ENCODE peak calls at places on chromosomes 1 and 21, in eight cellular contexts. One of them, this sample, is unnamed.

GRCh38 chr1:147562819-147563218 is 21.5 kb downstream of the BCL9 start:
- DNase-seq in hepatocyte: no peak
- DNase-seq in epithelial cell of proximal tubule: no peak
- DNase-seq in bronchial epithelial cell: no peak
- DNase-seq in uterus: no peak
- DNase-seq in esophagus squamous epithelium: no peak
- DNase-seq in adrenal gland: no peak
- DNase-seq in OCI-LY7: no peak
- DNase-seq in this sample: no peak

GRCh38 chr1:32767156-32767555 is 50.0 kb downstream of the YARS1 start:
- DNase-seq in hepatocyte: no peak
- DNase-seq in epithelial cell of proximal tubule: no peak
- DNase-seq in bronchial epithelial cell: no peak
- DNase-seq in uterus: no peak
- DNase-seq in esophagus squamous epithelium: no peak
- DNase-seq in adrenal gland: no peak
- DNase-seq in OCI-LY7: no peak
- DNase-seq in this sample: no peak

GRCh38 chr21:28781602-28782274 is 210.9 kb downstream of the LTN1 start:
- DNase-seq in hepatocyte: peak
- DNase-seq in epithelial cell of proximal tubule: no peak
- DNase-seq in bronchial epithelial cell: peak
- DNase-seq in uterus: no peak
- DNase-seq in esophagus squamous epithelium: no peak
- DNase-seq in adrenal gland: no peak
- DNase-seq in OCI-LY7: peak
- DNase-seq in this sample: peak

GRCh38 chr1:34771573-34771972 is 9.4 kb upstream of the GJB3 start:
- DNase-seq in hepatocyte: no peak
- DNase-seq in epithelial cell of proximal tubule: no peak
- DNase-seq in bronchial epithelial cell: no peak
- DNase-seq in uterus: no peak
- DNase-seq in esophagus squamous epithelium: no peak
- DNase-seq in adrenal gland: no peak
- DNase-seq in OCI-LY7: no peak
- DNase-seq in this sample: no peak

GRCh38 chr1:212089560-212090163 is 54.1 kb downstream of the DTL start:
- DNase-seq in hepatocyte: no peak
- DNase-seq in epithelial cell of proximal tubule: no peak
- DNase-seq in bronchial epithelial cell: no peak
- DNase-seq in uterus: no peak
- DNase-seq in esophagus squamous epithelium: no peak
- DNase-seq in adrenal gland: no peak
- DNase-seq in OCI-LY7: peak
- DNase-seq in this sample: no peak

GRCh38 chr1:15966081-15966955 is 9.6 kb downstream of the ZBTB17 start:
- DNase-seq in hepatocyte: no peak
- DNase-seq in epithelial cell of proximal tubule: no peak
- DNase-seq in bronchial epithelial cell: peak
- DNase-seq in uterus: no peak
- DNase-seq in esophagus squamous epithelium: no peak
- DNase-seq in adrenal gland: no peak
- DNase-seq in OCI-LY7: peak
- DNase-seq in this sample: peak

GRCh38 chr1:30385246-30385940 is 338.0 kb downstream of the MATN1 start:
- DNase-seq in hepatocyte: no peak
- DNase-seq in epithelial cell of proximal tubule: no peak
- DNase-seq in bronchial epithelial cell: no peak
- DNase-seq in uterus: peak
- DNase-seq in esophagus squamous epithelium: no peak
- DNase-seq in adrenal gland: no peak
- DNase-seq in OCI-LY7: no peak
- DNase-seq in this sample: no peak

GRCh38 chr21:41616063-41616591 is 108.2 kb upstream of the TMPRSS2 start:
- DNase-seq in hepatocyte: no peak
- DNase-seq in epithelial cell of proximal tubule: no peak
- DNase-seq in bronchial epithelial cell: no peak
- DNase-seq in uterus: no peak
- DNase-seq in esophagus squamous epithelium: no peak
- DNase-seq in adrenal gland: no peak
- DNase-seq in OCI-LY7: no peak
- DNase-seq in this sample: no peak

GRCh38 chr1:59296358-59297256 is at the start of gene FGGY:
- DNase-seq in hepatocyte: peak
- DNase-seq in epithelial cell of proximal tubule: peak
- DNase-seq in bronchial epithelial cell: peak
- DNase-seq in uterus: peak
- DNase-seq in esophagus squamous epithelium: peak
- DNase-seq in adrenal gland: peak
- DNase-seq in OCI-LY7: peak
- DNase-seq in this sample: peak

GRCh38 chr1:163144418-163144817 is 58.3 kb downstream of the RGS5 start:
- DNase-seq in hepatocyte: no peak
- DNase-seq in epithelial cell of proximal tubule: no peak
- DNase-seq in bronchial epithelial cell: no peak
- DNase-seq in uterus: no peak
- DNase-seq in esophagus squamous epithelium: no peak
- DNase-seq in adrenal gland: no peak
- DNase-seq in OCI-LY7: no peak
- DNase-seq in this sample: no peak

GRCh38 chr1:246139745-246140182 is 367.3 kb downstream of the SMYD3 start:
- DNase-seq in hepatocyte: no peak
- DNase-seq in epithelial cell of proximal tubule: peak
- DNase-seq in bronchial epithelial cell: peak
- DNase-seq in uterus: no peak
- DNase-seq in esophagus squamous epithelium: no peak
- DNase-seq in adrenal gland: no peak
- DNase-seq in OCI-LY7: no peak
- DNase-seq in this sample: peak

GRCh38 chr1:211736351-211736915 is 61.0 kb upstream of the NEK2 start:
- DNase-seq in hepatocyte: no peak
- DNase-seq in epithelial cell of proximal tubule: no peak
- DNase-seq in bronchial epithelial cell: no peak
- DNase-seq in uterus: no peak
- DNase-seq in esophagus squamous epithelium: no peak
- DNase-seq in adrenal gland: peak
- DNase-seq in OCI-LY7: no peak
- DNase-seq in this sample: no peak

GRCh38 chr1:201709564-201710295 is 119.2 kb upstream of the IPO9 start:
- DNase-seq in hepatocyte: peak
- DNase-seq in epithelial cell of proximal tubule: no peak
- DNase-seq in bronchial epithelial cell: peak
- DNase-seq in uterus: peak
- DNase-seq in esophagus squamous epithelium: no peak
- DNase-seq in adrenal gland: peak
- DNase-seq in OCI-LY7: peak
- DNase-seq in this sample: peak

GRCh38 chr1:237042467-237042891 is 495 bp downstream of the RYR2 start:
- DNase-seq in hepatocyte: peak
- DNase-seq in epithelial cell of proximal tubule: no peak
- DNase-seq in bronchial epithelial cell: no peak
- DNase-seq in uterus: no peak
- DNase-seq in esophagus squamous epithelium: no peak
- DNase-seq in adrenal gland: no peak
- DNase-seq in OCI-LY7: no peak
- DNase-seq in this sample: no peak

GRCh38 chr1:100721502-100722205 is 2.1 kb downstream of the VCAM1 start:
- DNase-seq in hepatocyte: peak
- DNase-seq in epithelial cell of proximal tubule: no peak
- DNase-seq in bronchial epithelial cell: peak
- DNase-seq in uterus: peak
- DNase-seq in esophagus squamous epithelium: no peak
- DNase-seq in adrenal gland: no peak
- DNase-seq in OCI-LY7: no peak
- DNase-seq in this sample: peak

GRCh38 chr1:6614019-6614952 is 755 bp downstream of the PHF13 start:
- DNase-seq in hepatocyte: peak
- DNase-seq in epithelial cell of proximal tubule: no peak
- DNase-seq in bronchial epithelial cell: no peak
- DNase-seq in uterus: peak
- DNase-seq in esophagus squamous epithelium: no peak
- DNase-seq in adrenal gland: peak
- DNase-seq in OCI-LY7: peak
- DNase-seq in this sample: no peak

GRCh38 chr1:200042119-200042436 is 14.6 kb downstream of the NR5A2 start:
- DNase-seq in hepatocyte: no peak
- DNase-seq in epithelial cell of proximal tubule: no peak
- DNase-seq in bronchial epithelial cell: no peak
- DNase-seq in uterus: no peak
- DNase-seq in esophagus squamous epithelium: no peak
- DNase-seq in adrenal gland: no peak
- DNase-seq in OCI-LY7: no peak
- DNase-seq in this sample: no peak

GRCh38 chr1:175150596-175151319 is 41.8 kb downstream of the KIAA0040 start:
- DNase-seq in hepatocyte: no peak
- DNase-seq in epithelial cell of proximal tubule: no peak
- DNase-seq in bronchial epithelial cell: peak
- DNase-seq in uterus: no peak
- DNase-seq in esophagus squamous epithelium: no peak
- DNase-seq in adrenal gland: no peak
- DNase-seq in OCI-LY7: no peak
- DNase-seq in this sample: peak

GRCh38 chr1:39507230-39507928 is 15.9 kb downstream of the BMP8A start:
- DNase-seq in hepatocyte: no peak
- DNase-seq in epithelial cell of proximal tubule: no peak
- DNase-seq in bronchial epithelial cell: no peak
- DNase-seq in uterus: no peak
- DNase-seq in esophagus squamous epithelium: no peak
- DNase-seq in adrenal gland: no peak
- DNase-seq in OCI-LY7: peak
- DNase-seq in this sample: no peak
- TF ChIP-seq CTCF in hepatocyte: peak
- TF ChIP-seq CTCF in epithelial cell of proximal tubule: peak
- TF ChIP-seq CTCF in bronchial epithelial cell: no peak
- TF ChIP-seq CTCF in uterus: no peak
- TF ChIP-seq CTCF in esophagus squamous epithelium: no peak
- TF ChIP-seq CTCF in adrenal gland: no peak
- TF ChIP-seq CTCF in OCI-LY7: peak
- TF ChIP-seq CTCF in this sample: no peak

GRCh38 chr1:67688526-67689219 is 3.7 kb downstream of the GADD45A start:
- DNase-seq in hepatocyte: no peak
- DNase-seq in epithelial cell of proximal tubule: no peak
- DNase-seq in bronchial epithelial cell: peak
- DNase-seq in uterus: no peak
- DNase-seq in esophagus squamous epithelium: no peak
- DNase-seq in adrenal gland: no peak
- DNase-seq in OCI-LY7: no peak
- DNase-seq in this sample: peak

GRCh38 chr1:67685558-67686271 is 714 bp downstream of the GADD45A start:
- DNase-seq in hepatocyte: peak
- DNase-seq in epithelial cell of proximal tubule: no peak
- DNase-seq in bronchial epithelial cell: no peak
- DNase-seq in uterus: peak
- DNase-seq in esophagus squamous epithelium: peak
- DNase-seq in adrenal gland: peak
- DNase-seq in OCI-LY7: peak
- DNase-seq in this sample: peak

GRCh38 chr1:67686272-67687197 is 1.5 kb downstream of the GADD45A start:
- DNase-seq in hepatocyte: peak
- DNase-seq in epithelial cell of proximal tubule: peak
- DNase-seq in bronchial epithelial cell: peak
- DNase-seq in uterus: peak
- DNase-seq in esophagus squamous epithelium: no peak
- DNase-seq in adrenal gland: peak
- DNase-seq in OCI-LY7: peak
- DNase-seq in this sample: peak

GRCh38 chr1:67687649-67688048 is 2.6 kb downstream of the GADD45A start:
- DNase-seq in hepatocyte: no peak
- DNase-seq in epithelial cell of proximal tubule: peak
- DNase-seq in bronchial epithelial cell: peak
- DNase-seq in uterus: no peak
- DNase-seq in esophagus squamous epithelium: no peak
- DNase-seq in adrenal gland: no peak
- DNase-seq in OCI-LY7: no peak
- DNase-seq in this sample: peak

GRCh38 chr1:67687198-67687545 is 2.2 kb downstream of the GADD45A start:
- DNase-seq in hepatocyte: no peak
- DNase-seq in epithelial cell of proximal tubule: no peak
- DNase-seq in bronchial epithelial cell: no peak
- DNase-seq in uterus: no peak
- DNase-seq in esophagus squamous epithelium: no peak
- DNase-seq in adrenal gland: no peak
- DNase-seq in OCI-LY7: peak
- DNase-seq in this sample: peak
- H3K4me3 ChIP-seq in hepatocyte: peak
- H3K4me3 ChIP-seq in epithelial cell of proximal tubule: peak
- H3K4me3 ChIP-seq in bronchial epithelial cell: peak
- H3K4me3 ChIP-seq in uterus: peak
- H3K4me3 ChIP-seq in esophagus squamous epithelium: peak
- H3K4me3 ChIP-seq in adrenal gland: peak
- H3K4me3 ChIP-seq in OCI-LY7: peak
- H3K4me3 ChIP-seq in this sample: peak

DNA sequence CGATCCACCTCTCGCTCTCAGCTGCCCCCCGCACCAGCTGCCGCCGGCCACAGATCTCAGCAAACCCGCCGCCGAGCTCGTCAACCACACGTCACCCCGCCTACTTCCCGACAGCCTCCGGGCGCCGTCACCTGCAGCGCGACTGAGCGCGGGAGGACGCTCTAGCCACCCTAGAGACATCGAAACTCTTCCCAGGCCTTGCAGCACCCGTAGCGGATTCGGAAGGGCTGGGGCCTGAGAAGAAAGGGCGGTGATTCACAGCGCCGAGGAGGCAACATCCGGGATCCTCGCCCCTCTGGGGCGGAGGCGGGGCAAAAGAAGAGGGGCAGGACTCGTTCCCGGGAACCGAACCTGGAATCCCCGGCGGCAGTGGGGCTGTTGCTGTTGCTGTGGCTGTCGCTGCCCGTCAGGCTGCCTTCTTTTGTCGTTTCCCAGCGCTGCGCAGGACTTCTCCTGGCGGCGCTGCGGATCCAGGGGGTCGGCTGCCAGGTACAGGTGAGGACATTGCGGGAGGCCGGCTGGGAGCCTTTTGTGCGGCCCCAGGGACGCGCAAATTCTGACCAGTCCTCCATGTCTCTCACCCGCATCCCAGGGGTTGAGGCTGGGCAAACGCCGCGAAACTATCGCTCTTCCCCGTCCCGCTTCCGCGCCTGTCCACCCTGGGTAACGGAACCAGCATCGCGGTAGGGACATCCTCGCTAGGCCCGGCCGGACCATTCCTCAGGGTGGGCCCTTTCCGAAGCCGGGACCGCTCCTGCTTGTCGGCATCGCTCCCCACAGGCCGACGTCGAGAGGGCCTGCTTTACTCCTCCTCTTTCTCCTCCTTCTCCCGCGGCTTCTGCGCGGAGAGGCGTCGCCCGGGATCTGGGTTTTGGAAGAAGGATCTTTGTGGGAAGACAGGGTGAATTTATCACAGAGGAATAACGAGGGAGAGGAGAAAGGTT is at the start of the genes RO60 and UCHL5:
- DNase-seq in hepatocyte: peak
- DNase-seq in epithelial cell of proximal tubule: peak
- DNase-seq in bronchial epithelial cell: peak
- DNase-seq in uterus: peak
- DNase-seq in esophagus squamous epithelium: peak
- DNase-seq in adrenal gland: peak
- DNase-seq in OCI-LY7: peak
- DNase-seq in this sample: peak
- TF ChIP-seq CTCF in hepatocyte: no peak
- TF ChIP-seq CTCF in epithelial cell of proximal tubule: no peak
- TF ChIP-seq CTCF in bronchial epithelial cell: peak
- TF ChIP-seq CTCF in uterus: peak
- TF ChIP-seq CTCF in esophagus squamous epithelium: no peak
- TF ChIP-seq CTCF in adrenal gland: no peak
- TF ChIP-seq CTCF in OCI-LY7: no peak
- TF ChIP-seq CTCF in this sample: no peak

GRCh38 chr1:88735909-88736308 is 51.8 kb downstream of the PKN2 start:
- DNase-seq in hepatocyte: no peak
- DNase-seq in epithelial cell of proximal tubule: no peak
- DNase-seq in bronchial epithelial cell: no peak
- DNase-seq in uterus: no peak
- DNase-seq in esophagus squamous epithelium: no peak
- DNase-seq in adrenal gland: no peak
- DNase-seq in OCI-LY7: no peak
- DNase-seq in this sample: no peak
- H3K4me3 ChIP-seq in hepatocyte: no peak
- H3K4me3 ChIP-seq in epithelial cell of proximal tubule: no peak
- H3K4me3 ChIP-seq in bronchial epithelial cell: no peak
- H3K4me3 ChIP-seq in uterus: no peak
- H3K4me3 ChIP-seq in esophagus squamous epithelium: no peak
- H3K4me3 ChIP-seq in adrenal gland: no peak
- H3K4me3 ChIP-seq in OCI-LY7: no peak
- H3K4me3 ChIP-seq in this sample: no peak

This sample was measured in epithelial cell of esophagus.